ENCODE peak calls at places on chromosomes 6 and 20, in ten cellular contexts. X is Calu3, M is ELF-1, Y is NCI-H1417, T is H54, Q is D721Med, W is mesendoderm, H is hippocampal formation, P is BJ, V is heart left ventricle. F is an unnamed sample.

GRCh38 chr6:167957626-167958025 is 39.8 kb upstream of the KIF25 start:
- DNase-seq in X (no peak), M (no peak), Y (no peak), T (no peak), Q (no peak), W (peak; percentile 28), H (no peak), P (no peak), V (no peak), F (no peak)

GRCh38 chr6:31689249-31690110 is 8.6 kb upstream of the LY6G5C start:
- DNase-seq in X (peak; percentile 43), M (peak; percentile 23), Y (no peak), T (no peak), Q (no peak), W (peak; percentile 41), H (no peak), P (no peak), V (peak; percentile 36), F (no peak)

GRCh38 chr20:49277786-49278035 is 146 bp downstream of the ZNFX1 start:
- DNase-seq in X (no peak), M (no peak), Y (no peak), T (no peak), Q (no peak), W (no peak), H (no peak), P (no peak), V (no peak), F (no peak)

GRCh38 chr20:49006446-49006980 is 39.6 kb upstream of the CSE1L start:
- DNase-seq in X (no peak), M (no peak), Y (no peak), T (no peak), Q (no peak), W (no peak), H (no peak), P (no peak), V (no peak), F (no peak)

GRCh38 chr20:57717797-57718196 is 8.0 kb upstream of the PMEPA1 start:
- DNase-seq in X (peak; percentile 67), M (no peak), Y (peak; percentile 60), T (no peak), Q (no peak), W (no peak), H (no peak), P (no peak), V (no peak), F (no peak)

GRCh38 chr6:38078671-38079070 is 259.1 kb downstream of the ZFAND3 start:
- DNase-seq in X (no peak), M (no peak), Y (no peak), T (no peak), Q (no peak), W (no peak), H (no peak), P (no peak), V (no peak), F (no peak)

GRCh38 chr6:148980234-148980633 is 233.4 kb downstream of the UST start:
- DNase-seq in X (no peak), M (no peak), Y (no peak), T (no peak), Q (no peak), W (peak; percentile 64), H (no peak), P (no peak), V (no peak), F (no peak)

GRCh38 chr6:5453531-5453930 is 192.2 kb downstream of the FARS2 start:
- DNase-seq in X (no peak), M (no peak), Y (no peak), T (no peak), Q (no peak), W (no peak), H (peak; percentile 21), P (no peak), V (no peak), F (no peak)

GRCh38 chr6:142935553-142936517 is 9.1 kb downstream of the HIVEP2 start:
- DNase-seq in X (no peak), M (no peak), Y (no peak), T (no peak), Q (no peak), W (no peak), H (no peak), P (no peak), V (no peak), F (no peak)

GRCh38 chr6:158751842-158752424 is 67.2 kb downstream of the EZR start:
- DNase-seq in X (no peak), M (no peak), Y (no peak), T (no peak), Q (no peak), W (no peak), H (no peak), P (no peak), V (no peak), F (peak; percentile 52)